ENCODE peak calls at places on chromosomes 3 and 15, in four cellular contexts. E is AG09309; X is AG04450; H is CD8-positive, alpha-beta T cell. I is an unnamed sample.
A peak's percentile ranks its signal among the peaks of the same experiment; 100 is the strongest.

GRCh38 chr3:172137287-172138030 is 98.1 kb downstream of the FNDC3B start:
- DNase-seq in H (no peak), E (no peak), X (no peak), I (no peak)

GRCh38 chr15:101115887-101116680 is 135.8 kb downstream of the CHSY1 start:
- DNase-seq in X (no peak), E (no peak), H (no peak), I (peak; percentile 53)

GRCh38 chr3:118501152-118501551 is 533.5 kb downstream of the IGSF11 start:
- DNase-seq in X (no peak), E (no peak), H (no peak), I (peak; percentile 18)

GRCh38 chr3:159884661-159885402 is 103.8 kb upstream of the IL12A start:
- DNase-seq in E (no peak), H (no peak), X (no peak), I (no peak)

GRCh38 chr3:75101329-75102147 is 487.1 kb upstream of the CNTN3 start:
- DNase-seq in E (no peak), X (no peak), H (no peak), I (no peak)

GRCh38 chr15:75200765-75201608 is 695 bp upstream of the C15orf39 start:
- DNase-seq in X (no peak), H (peak; percentile 51), E (no peak), I (no peak)

GRCh38 chr3:115323380-115323779 is 176.3 kb upstream of the ZBTB20 start:
- DNase-seq in E (no peak), H (no peak), X (no peak), I (no peak)

GRCh38 chr3:183318846-183319770 is 66.1 kb downstream of the B3GNT5 start:
- DNase-seq in H (no peak), X (no peak), E (no peak), I (no peak)

GRCh38 chr15:80831606-80832224 is 52.5 kb downstream of the CEMIP start:
- DNase-seq in H (no peak), X (no peak), E (no peak), I (no peak)

GRCh38 chr3:64344721-64345207 is 119.5 kb upstream of the PRICKLE2 start:
- DNase-seq in H (no peak), E (no peak), X (peak; percentile 52), I (no peak)

GRCh38 chr3:8156138-8156537 is 345.5 kb upstream of the LMCD1 start:
- DNase-seq in X (no peak), H (no peak), E (no peak), I (no peak)

GRCh38 chr3:49173116-49173791 is 1.9 kb downstream of the KLHDC8B start:
- DNase-seq in H (no peak), E (no peak), X (no peak), I (peak; percentile 73)

GRCh38 chr3:135237371-135237770 is 442.3 kb downstream of the EPHB1 start:
- DNase-seq in X (no peak), H (no peak), E (no peak), I (no peak)

GRCh38 chr15:65981837-65982696 is 112.8 kb downstream of the RAB11A start:
- DNase-seq in E (no peak), X (no peak), H (peak; percentile 85), I (no peak)

GRCh38 chr3:197333901-197334639 is 35.7 kb upstream of the DLG1 start:
- DNase-seq in H (no peak), E (no peak), X (no peak), I (no peak)

GRCh38 chr3:115397433-115397832 is 225.9 kb upstream of the GAP43 start:
- DNase-seq in E (no peak), X (no peak), H (no peak), I (no peak)

GRCh38 chr15:31304736-31305365 is 21.8 kb upstream of the KLF13 start:
- DNase-seq in E (no peak), H (no peak), X (no peak), I (no peak)

GRCh38 chr3:38354588-38355344 is 8.2 kb downstream of the XYLB start:
- DNase-seq in H (no peak), X (no peak), E (no peak), I (no peak)

GRCh38 chr3:138381950-138382715 is 33.8 kb downstream of the MRAS start:
- DNase-seq in X (no peak), H (no peak), E (peak; percentile 21), I (peak; percentile 53)

GRCh38 chr3:13528217-13528801 is 20.6 kb upstream of the FBLN2 start:
- DNase-seq in X (no peak), E (no peak), H (no peak), I (no peak)

GRCh38 chr3:170090601-170090981 is 52.8 kb downstream of the GPR160 start:
- DNase-seq in E (no peak), X (no peak), H (no peak), I (no peak)

GRCh38 chr15:75620776-75621536 is 4.6 kb downstream of the SNUPN start:
- DNase-seq in X (peak; percentile 64), E (peak; percentile 89), H (no peak), I (peak; percentile 60)

GRCh38 chr3:43071313-43071893 is 34.5 kb downstream of the POMGNT2 start:
- DNase-seq in H (no peak), X (no peak), E (no peak), I (no peak)

GRCh38 chr15:95684126-95684525 is 646.4 kb upstream of the NR2F2 start:
- DNase-seq in X (no peak), H (no peak), E (no peak), I (no peak)

GRCh38 chr3:193389335-193389734 is 10.8 kb upstream of the ATP13A5 start:
- DNase-seq in E (no peak), X (no peak), H (no peak), I (no peak)

GRCh38 chr3:197541756-197542539 is 13.8 kb downstream of the BDH1 start:
- DNase-seq in H (no peak), X (peak; percentile 58), E (no peak), I (peak; percentile 48)

GRCh38 chr3:127254001-127254400 is 33.8 kb downstream of the PRR20G start:
- DNase-seq in X (no peak), E (no peak), H (no peak), I (no peak)

GRCh38 chr15:99181544-99181943 is 67.8 kb downstream of the TTC23 start:
- DNase-seq in E (no peak), H (no peak), X (no peak), I (peak; percentile 42)

GRCh38 chr3:195208183-195208582 is 62.8 kb downstream of the XXYLT1 start:
- DNase-seq in E (no peak), H (no peak), X (no peak), I (no peak)

GRCh38 chr15:41955807-41956525 is 16.4 kb downstream of the EHD4 start:
- DNase-seq in X (no peak), H (no peak), E (no peak), I (no peak)

DNA sequence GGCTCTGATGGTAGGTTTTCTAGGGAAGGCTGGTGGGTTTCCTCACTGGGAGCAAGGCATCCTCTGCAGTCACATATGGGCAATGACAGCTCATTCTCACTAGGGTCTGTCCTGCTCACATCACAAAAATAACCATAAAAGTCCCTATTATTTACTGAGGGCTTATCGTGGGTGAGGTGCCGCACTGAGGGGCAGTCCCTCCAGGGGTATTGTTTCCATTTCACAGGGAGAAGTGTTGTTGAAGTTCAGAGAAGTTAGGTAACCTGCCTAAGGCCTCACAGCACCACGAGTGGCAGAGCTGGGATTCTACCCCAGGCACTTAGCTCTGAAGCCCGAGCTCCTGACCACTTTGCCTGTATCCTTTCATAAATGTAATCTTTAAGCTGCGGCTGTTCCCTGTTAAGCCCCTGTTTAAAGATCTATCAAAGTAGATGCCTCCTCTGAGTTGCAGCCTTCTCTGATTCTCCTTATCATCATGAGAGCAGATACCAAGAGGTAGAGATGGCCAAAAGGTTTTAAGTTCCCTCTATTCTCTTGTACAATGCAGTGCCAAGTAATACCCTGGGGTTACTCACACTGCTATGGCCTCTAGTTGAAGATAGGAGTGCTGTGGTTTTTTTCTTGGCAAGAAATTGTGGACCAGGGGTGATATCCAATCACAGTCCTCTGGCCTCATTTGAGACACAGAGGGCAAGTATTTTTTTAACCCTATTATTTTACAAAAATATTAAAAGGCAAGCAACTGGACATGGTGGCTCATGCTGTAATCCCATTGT is 107.0 kb downstream of the RPLP1 start:
- DNase-seq in H (no peak), E (no peak), X (no peak), I (no peak)
- TF ChIP-seq CTCF in H (no peak), E (peak; percentile 15), X (no peak), I (no peak)

GRCh38 chr3:72810063-72810462 is 38.2 kb downstream of the SHQ1 start:
- DNase-seq in E (no peak), H (no peak), X (no peak), I (no peak)
- TF ChIP-seq CTCF in E (no peak), H (no peak), X (no peak), I (no peak)

GRCh38 chr3:123409443-123410148 is 39.3 kb downstream of the ADCY5 start:
- DNase-seq in X (no peak), E (no peak), H (no peak), I (no peak)

GRCh38 chr3:123412811-123413588 is 35.9 kb downstream of the ADCY5 start:
- DNase-seq in H (no peak), X (no peak), E (no peak), I (peak; percentile 56)

GRCh38 chr3:123410149-123410515 is 38.8 kb downstream of the ADCY5 start:
- DNase-seq in H (no peak), X (no peak), E (no peak), I (no peak)

GRCh38 chr3:123411340-123412040 is 37.4 kb downstream of the ADCY5 start:
- DNase-seq in X (no peak), E (no peak), H (no peak), I (no peak)

DNA sequence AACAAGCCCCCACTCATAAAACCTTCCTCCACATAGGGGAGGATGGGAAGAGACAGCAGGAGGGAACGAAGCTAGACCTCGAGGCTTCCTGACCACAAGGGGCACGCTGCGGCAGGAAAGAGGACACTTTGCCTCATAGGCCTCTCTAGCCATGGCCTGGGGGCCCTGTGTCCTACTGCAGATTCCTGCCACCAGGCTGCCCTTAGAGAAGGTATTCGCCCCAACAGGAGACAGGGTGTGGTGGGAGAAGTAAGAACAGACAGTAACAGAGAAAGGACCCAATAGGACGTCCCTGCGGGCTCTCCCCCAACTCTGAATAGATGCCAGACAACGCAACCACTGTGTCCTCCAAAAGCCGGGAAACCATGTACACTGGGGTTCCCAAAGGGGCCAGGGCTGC is 36.8 kb downstream of the ADCY5 start:
- DNase-seq in E (no peak), X (no peak), H (no peak), I (no peak)
- TF ChIP-seq CTCF in E (no peak), X (no peak), H (no peak), I (peak; percentile 14)

GRCh38 chr15:26095710-26096330 is 232.7 kb upstream of the ATP10A start:
- DNase-seq in H (no peak), E (no peak), X (no peak), I (no peak)
- TF ChIP-seq CTCF in H (no peak), E (peak; percentile 15), X (peak; percentile 52), I (peak; percentile 33)

I was measured in heart right ventricle.